ENCODE peak calls at places on chromosomes 7 and 10, in nine cellular contexts. B is esophagus squamous epithelium, Z is ovary, N is GM12892, O is tibial nerve, P is A549, Q is gastrocnemius medialis, A is prostate gland, D is heart left ventricle. K is an unnamed sample.
A peak's percentile ranks its signal among the peaks of the same experiment; 100 is the strongest.

GRCh38 chr7:24725554-24726260 is 31.6 kb downstream of the GSDME start:
- DNase-seq in O (no peak), P (no peak), Q (no peak), D (no peak), N (no peak), Z (no peak), B (no peak), A (no peak), K (no peak)

GRCh38 chr7:105439174-105439893 is 50.6 kb upstream of the SRPK2 start:
- DNase-seq in P (peak; percentile 30), Z (no peak), Q (no peak), A (peak; percentile 31), B (no peak), N (no peak), D (no peak), O (no peak), K (peak; percentile 17)

GRCh38 chr7:135683609-135684008 is 21.3 kb downstream of the STMP1 start:
- DNase-seq in B (no peak), Q (no peak), D (no peak), Z (no peak), N (no peak), O (no peak), P (no peak), A (peak; percentile 53), K (peak; percentile 60)

GRCh38 chr7:132381742-132382472 is 194.4 kb downstream of the PLXNA4 start:
- DNase-seq in A (no peak), N (no peak), D (no peak), O (no peak), B (no peak), Z (no peak), Q (no peak), P (no peak), K (no peak)

GRCh38 chr7:140389445-140389844 is 8.9 kb downstream of the SLC37A3 start:
- DNase-seq in B (no peak), Z (no peak), D (no peak), A (no peak), N (no peak), O (no peak), P (no peak), Q (no peak), K (no peak)

GRCh38 chr7:81715984-81716588 is 53.8 kb downstream of the HGF start:
- DNase-seq in Q (no peak), O (no peak), N (no peak), P (no peak), A (no peak), Z (no peak), B (no peak), D (no peak), K (peak; percentile 7)

GRCh38 chr7:103141753-103142404 is 7.0 kb downstream of the NAPEPLD start:
- DNase-seq in D (no peak), O (no peak), P (no peak), N (no peak), Z (no peak), B (no peak), Q (no peak), A (no peak), K (no peak)

GRCh38 chr10:16913266-16913665 is 96.0 kb upstream of the RSU1 start:
- DNase-seq in O (no peak), B (no peak), A (no peak), Q (no peak), N (no peak), D (no peak), P (no peak), Z (no peak), K (no peak)

GRCh38 chr10:101493249-101493648 is 94.8 kb downstream of the POLL start:
- DNase-seq in N (no peak), B (no peak), P (no peak), D (no peak), O (no peak), Z (no peak), Q (no peak), A (no peak), K (no peak)

GRCh38 chr7:33762153-33762902 is 143.0 kb upstream of the BMPER start:
- DNase-seq in B (no peak), P (no peak), Q (no peak), A (no peak), D (no peak), O (no peak), Z (no peak), N (no peak), K (no peak)

GRCh38 chr10:88995156-88995876 is 4.7 kb downstream of the FAS start:
- DNase-seq in N (no peak), D (no peak), Z (no peak), A (no peak), Q (no peak), B (no peak), P (no peak), O (no peak), K (peak; percentile 50)

GRCh38 chr7:55031075-55031474 is 12.3 kb downstream of the EGFR start:
- DNase-seq in N (no peak), P (no peak), B (no peak), O (no peak), Z (no peak), A (no peak), D (no peak), Q (no peak), K (no peak)

GRCh38 chr7:55030314-55030713 is 11.5 kb downstream of the EGFR start:
- DNase-seq in Z (no peak), A (no peak), B (no peak), O (no peak), D (no peak), Q (no peak), N (no peak), P (no peak), K (no peak)

GRCh38 chr7:55026086-55026790 is 7.4 kb downstream of the EGFR start:
- DNase-seq in D (no peak), Z (no peak), O (no peak), P (no peak), B (no peak), N (no peak), Q (no peak), A (no peak), K (no peak)

GRCh38 chr7:55026867-55027490 is 8.2 kb downstream of the EGFR start:
- DNase-seq in Q (peak; percentile 47), A (no peak), N (no peak), O (no peak), B (no peak), Z (no peak), P (no peak), D (no peak), K (peak; percentile 45)

DNA sequence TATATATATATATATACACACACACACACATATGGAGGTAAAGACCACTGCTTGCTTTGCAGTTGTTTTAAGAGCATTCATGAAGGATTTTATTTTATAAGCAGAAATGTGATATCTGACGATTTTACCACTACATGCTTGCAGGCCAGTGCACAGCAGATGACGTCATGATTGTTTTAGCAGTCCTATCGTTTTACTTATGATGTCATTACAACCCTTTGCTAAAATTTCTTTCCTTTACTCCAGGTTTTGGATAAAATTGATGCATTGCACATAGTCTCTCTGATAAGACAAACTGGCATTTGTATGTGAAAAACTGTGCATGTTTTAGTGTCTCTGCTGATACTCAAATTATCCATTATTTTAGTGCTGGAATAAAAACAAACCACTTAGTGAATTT is 9.2 kb downstream of the EGFR start:
- DNase-seq in A (no peak), O (no peak), N (no peak), P (no peak), Q (no peak), D (no peak), Z (no peak), B (no peak), K (no peak)
- TF ChIP-seq POLR2A in A (no peak), O (no peak), N (no peak), P (no peak), Q (no peak), D (no peak), Z (no peak), B (no peak), K (no peak)

DNA sequence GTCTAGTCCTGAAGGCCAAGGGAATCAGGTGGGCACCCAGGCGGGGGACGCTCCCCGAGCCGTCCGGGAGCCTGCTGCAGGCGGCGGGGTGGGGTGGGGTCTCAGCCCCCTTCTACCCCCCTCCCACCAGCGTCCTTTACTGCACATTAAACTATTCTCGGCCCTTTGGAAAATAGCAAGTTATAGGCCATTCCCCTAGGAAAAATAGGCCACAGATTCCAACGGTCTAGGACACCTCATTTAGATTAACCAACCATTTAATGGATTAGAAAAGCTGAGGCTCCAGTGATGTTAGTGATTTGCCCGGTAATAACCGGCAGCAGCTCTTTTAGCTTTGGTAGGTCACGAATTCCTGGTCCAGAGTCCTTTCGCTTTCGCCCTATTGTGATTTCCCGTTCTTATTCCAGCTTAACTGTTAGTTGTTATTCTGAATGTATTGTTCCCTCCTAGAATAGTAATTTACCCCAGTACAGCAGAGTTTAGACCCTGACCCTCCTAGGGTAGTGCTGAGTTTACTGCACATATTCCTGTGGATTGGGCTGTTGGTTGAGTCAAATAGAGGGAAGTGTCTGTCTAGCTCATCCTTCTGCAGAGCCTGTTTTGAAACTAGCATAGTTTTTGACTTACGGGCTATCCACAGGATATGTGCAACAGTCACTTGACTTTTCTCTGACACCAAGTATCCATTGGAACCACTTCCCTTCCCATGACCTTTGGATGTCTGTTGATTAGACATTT is 721 bp downstream of the GSTO1 start:
- DNase-seq in N (no peak), D (no peak), A (peak; percentile 15), O (no peak), P (peak; percentile 56), Z (no peak), Q (no peak), B (no peak), K (peak; percentile 27)
- TF ChIP-seq POLR2A in N (no peak), D (no peak), A (peak; percentile 55), O (peak; percentile 49), P (no peak), Z (no peak), Q (peak; percentile 88), B (peak; percentile 73), K (no peak)

GRCh38 chr7:45136106-45137060 is 21.2 kb upstream of the RAMP3 start:
- DNase-seq in O (no peak), D (no peak), A (peak; percentile 40), B (no peak), Q (peak; percentile 34), P (peak; percentile 90), Z (peak; percentile 58), N (peak; percentile 59), K (peak; percentile 41)

GRCh38 chr7:45133877-45134276 is 22.4 kb upstream of the TBRG4 start:
- DNase-seq in Q (no peak), A (no peak), B (no peak), P (no peak), O (no peak), Z (no peak), N (no peak), D (no peak), K (no peak)

GRCh38 chr7:45143616-45144015 is 14.0 kb upstream of the RAMP3 start:
- DNase-seq in O (no peak), A (no peak), B (no peak), P (no peak), N (no peak), Z (no peak), Q (no peak), D (no peak), K (no peak)

GRCh38 chr7:45140827-45141226 is 16.8 kb upstream of the RAMP3 start:
- DNase-seq in B (no peak), A (no peak), Q (no peak), D (no peak), O (no peak), Z (no peak), P (no peak), N (no peak), K (no peak)

GRCh38 chr7:45138433-45139267 is 18.9 kb upstream of the RAMP3 start:
- DNase-seq in B (no peak), O (no peak), D (no peak), Q (no peak), N (no peak), A (no peak), P (no peak), Z (no peak), K (no peak)
- TF ChIP-seq POLR2A in B (no peak), O (no peak), D (no peak), Q (no peak), N (no peak), A (no peak), P (no peak), Z (no peak), K (no peak)

GRCh38 chr7:74454948-74455804 is 1.5 kb downstream of the GTF2IRD1 start:
- DNase-seq in O (no peak), B (no peak), Q (peak; percentile 91), P (no peak), Z (peak; percentile 59), D (peak; percentile 63), A (peak; percentile 83), N (no peak), K (peak; percentile 85)
- TF ChIP-seq POLR2A in O (no peak), B (no peak), Q (peak; percentile 92), P (no peak), Z (no peak), D (no peak), A (peak; percentile 59), N (no peak), K (peak; percentile 87)